ENCODE peak calls at places on chromosome 2, in four cellular contexts. F is Kasumi-1, T is left ventricle myocardium inferior, G is Caki2. Z is an unnamed sample.

GRCh38 chr2:237422309-237422708 is 8.3 kb upstream of the COL6A3 start:
- DNase-seq in F (no peak), T (no peak), G (no peak), Z (no peak)

GRCh38 chr2:73237168-73237567 is 3.1 kb downstream of the CCT7 start:
- DNase-seq in T (no peak), G (no peak), F (no peak), Z (no peak)

GRCh38 chr2:21415234-21415633 is 291.5 kb downstream of the TDRD15 start:
- DNase-seq in G (no peak), T (no peak), F (no peak), Z (no peak)

GRCh38 chr2:64404743-64405142 is 49.2 kb upstream of the LGALSL start:
- DNase-seq in F (no peak), G (no peak), T (peak; percentile 34), Z (no peak)

GRCh38 chr2:31349160-31349559 is 65.4 kb downstream of the XDH start:
- DNase-seq in F (no peak), T (no peak), G (no peak), Z (no peak)

GRCh38 chr2:31347788-31348187 is 66.8 kb downstream of the XDH start:
- DNase-seq in T (no peak), G (no peak), F (no peak), Z (no peak)

GRCh38 chr2:172084734-172085459 is 410 bp upstream of the DLX1 start:
- DNase-seq in G (peak; percentile 92), T (peak; percentile 57), F (peak; percentile 89), Z (peak; percentile 50)

GRCh38 chr2:1972428-1972827 is 228.1 kb upstream of the PXDN start:
- DNase-seq in F (no peak), T (peak; percentile 27), G (no peak), Z (no peak)

GRCh38 chr2:42052702-42053481 is 5.1 kb downstream of the PKDCC start:
- DNase-seq in G (no peak), F (no peak), T (no peak), Z (no peak)

GRCh38 chr2:109131777-109132176 is 2.8 kb downstream of the SH3RF3 start:
- DNase-seq in G (no peak), T (no peak), F (no peak), Z (no peak)

GRCh38 chr2:103464831-103465230 is 703.0 kb downstream of the TMEM182 start:
- DNase-seq in G (no peak), T (no peak), F (no peak), Z (no peak)

GRCh38 chr2:8953525-8953924 is 50.0 kb downstream of the MBOAT2 start:
- DNase-seq in T (no peak), G (no peak), F (no peak), Z (no peak)

GRCh38 chr2:140695163-140695562 is 1435.7 kb downstream of the LRP1B start:
- DNase-seq in F (no peak), T (no peak), G (no peak), Z (no peak)

GRCh38 chr2:48126180-48126579 is 219.9 kb upstream of the FBXO11 start:
- DNase-seq in T (no peak), F (no peak), G (no peak), Z (no peak)

GRCh38 chr2:144694456-144694855 is 174.5 kb upstream of the ZEB2 start:
- DNase-seq in T (no peak), F (no peak), G (no peak), Z (no peak)

GRCh38 chr2:175734679-175735078 is 267.4 kb downstream of the LNPK start:
- DNase-seq in T (no peak), F (no peak), G (no peak), Z (no peak)

GRCh38 chr2:207993141-207993763 is 32.1 kb downstream of the PLEKHM3 start:
- DNase-seq in F (no peak), G (no peak), T (no peak), Z (no peak)

GRCh38 chr2:85589982-85590791 is 5.4 kb upstream of the RNF181 start:
- DNase-seq in T (no peak), F (peak; percentile 82), G (no peak), Z (no peak)

GRCh38 chr2:100611079-100612029 is 48.6 kb downstream of the PDCL3 start:
- DNase-seq in F (no peak), G (no peak), T (no peak), Z (no peak)

GRCh38 chr2:727071-727470 is 49.9 kb upstream of the TMEM18 start:
- DNase-seq in T (no peak), G (no peak), F (no peak), Z (no peak)

GRCh38 chr2:153532160-153532559 is 53.6 kb upstream of the RPRM start:
- DNase-seq in T (no peak), F (no peak), G (no peak), Z (no peak)

GRCh38 chr2:88751770-88752169 is 60.3 kb downstream of the RPIA start:
- DNase-seq in G (no peak), T (no peak), F (no peak), Z (no peak)

GRCh38 chr2:223723954-223724411 is 113.4 kb downstream of the AP1S3 start:
- DNase-seq in F (no peak), T (no peak), G (peak; percentile 96), Z (no peak)

GRCh38 chr2:204585930-204586329 is 40.7 kb downstream of the PARD3B start:
- DNase-seq in F (no peak), G (no peak), T (no peak), Z (no peak)

GRCh38 chr2:6824962-6825361 is 40.7 kb downstream of the CMPK2 start:
- DNase-seq in T (no peak), F (no peak), G (no peak), Z (no peak)

GRCh38 chr2:73266061-73266891 is 18.0 kb downstream of the FBXO41 start:
- DNase-seq in G (no peak), F (no peak), T (no peak), Z (no peak)

GRCh38 chr2:85549826-85550225 is 10.9 kb downstream of the MAT2A start:
- DNase-seq in G (no peak), F (peak; percentile 17), T (no peak), Z (no peak)

GRCh38 chr2:177611310-177611886 is 218.8 kb downstream of the AGPS start:
- DNase-seq in F (no peak), T (no peak), G (no peak), Z (no peak)

GRCh38 chr2:218536804-218537494 is 31.2 kb downstream of the USP37 start:
- DNase-seq in G (no peak), T (no peak), F (no peak), Z (no peak)

GRCh38 chr2:191835539-191836350 is 11.1 kb downstream of the CAVIN2 start:
- DNase-seq in F (no peak), G (peak; percentile 18), T (no peak), Z (no peak)

GRCh38 chr2:169065864-169066507 is 3.4 kb upstream of the DHRS9 start:
- DNase-seq in F (no peak), G (no peak), T (no peak), Z (no peak)